ENCODE peak calls at places on chromosome 17, in ten cellular contexts. T, A, Y, G, Q, J, M, L, B and W are unnamed samples.

GRCh38 chr17:45814622-45815606 is 29.8 kb upstream of the SPPL2C start:
- DNase-seq in T (peak), A (no peak), Y (no peak), G (no peak), Q (no peak), J (no peak), M (no peak), L (no peak), B (no peak), W (no peak)

GRCh38 chr17:16486373-16487250 is 5.4 kb downstream of the LRRC75A start:
- DNase-seq in T (no peak), A (no peak), Y (no peak), G (peak), Q (peak), J (no peak), M (no peak), L (peak), B (no peak), W (peak)

GRCh38 chr17:27481327-27481726 is 25.1 kb downstream of the KSR1 start:
- DNase-seq in T (no peak), A (peak), Y (no peak), G (no peak), Q (no peak), J (no peak), M (no peak), L (no peak), B (no peak), W (no peak)

GRCh38 chr17:68860941-68861340 is 94.3 kb downstream of the ABCA8 start:
- DNase-seq in T (no peak), A (no peak), Y (no peak), G (no peak), Q (no peak), J (no peak), M (no peak), L (no peak), B (no peak), W (no peak)

GRCh38 chr17:3308603-3309002 is 10.4 kb upstream of the OR3A1 start:
- DNase-seq in T (no peak), A (no peak), Y (no peak), G (no peak), Q (no peak), J (no peak), M (no peak), L (no peak), B (no peak), W (no peak)

GRCh38 chr17:80474933-80475915 is 1.2 kb downstream of the NPTX1 start:
- DNase-seq in T (peak), A (peak), Y (peak), G (no peak), Q (no peak), J (no peak), M (peak), L (no peak), B (no peak), W (no peak)

GRCh38 chr17:77570565-77570898 is 388.0 kb upstream of the TNRC6C start:
- DNase-seq in T (no peak), A (no peak), Y (no peak), G (no peak), Q (no peak), J (no peak), M (no peak), L (no peak), B (no peak), W (no peak)

GRCh38 chr17:19237389-19238166 is 412 bp downstream of the EPN2 start:
- DNase-seq in T (peak), A (no peak), Y (peak), G (no peak), Q (no peak), J (no peak), M (peak), L (peak), B (no peak), W (peak)

GRCh38 chr17:58617563-58617962 is 74.3 kb downstream of the TEX14 start:
- DNase-seq in T (no peak), A (peak), Y (no peak), G (no peak), Q (no peak), J (no peak), M (peak), L (no peak), B (no peak), W (no peak)

GRCh38 chr17:49557204-49558024 is 18.3 kb upstream of the NXPH3 start:
- DNase-seq in T (peak), A (peak), Y (peak), G (peak), Q (peak), J (peak), M (peak), L (no peak), B (no peak), W (no peak)

GRCh38 chr17:50110591-50111349 is 15.6 kb downstream of the PDK2 start:
- DNase-seq in T (peak), A (no peak), Y (peak), G (no peak), Q (no peak), J (no peak), M (no peak), L (peak), B (no peak), W (no peak)

GRCh38 chr17:78020717-78021108 is 62.2 kb downstream of the TNRC6C start:
- DNase-seq in T (no peak), A (no peak), Y (no peak), G (no peak), Q (no peak), J (no peak), M (no peak), L (no peak), B (no peak), W (no peak)

GRCh38 chr17:60090412-60090811 is 11.7 kb upstream of the HEATR6 start:
- DNase-seq in T (no peak), A (no peak), Y (no peak), G (no peak), Q (no peak), J (no peak), M (no peak), L (no peak), B (no peak), W (no peak)

GRCh38 chr17:3588104-3588503 is 21.1 kb downstream of the TRPV1 start:
- DNase-seq in T (no peak), A (no peak), Y (no peak), G (no peak), Q (no peak), J (no peak), M (no peak), L (no peak), B (no peak), W (no peak)

GRCh38 chr17:30273373-30273772 is 18.4 kb downstream of the BLMH start:
- DNase-seq in T (no peak), A (no peak), Y (no peak), G (peak), Q (peak), J (no peak), M (no peak), L (no peak), B (no peak), W (no peak)

GRCh38 chr17:2693561-2694380 is 17.8 kb downstream of the CLUH start:
- DNase-seq in T (no peak), A (no peak), Y (peak), G (no peak), Q (no peak), J (no peak), M (peak), L (peak), B (no peak), W (peak)

GRCh38 chr17:35947156-35947585 is 3.7 kb upstream of the LYZL6 start:
- DNase-seq in T (peak), A (peak), Y (peak), G (peak), Q (peak), J (peak), M (peak), L (no peak), B (no peak), W (peak)

GRCh38 chr17:11241611-11242226 is 706 bp downstream of the SHISA6 start:
- DNase-seq in T (peak), A (no peak), Y (no peak), G (no peak), Q (no peak), J (no peak), M (no peak), L (no peak), B (no peak), W (peak)

GRCh38 chr17:35612924-35613521 is 25.9 kb downstream of the AP2B1 start:
- DNase-seq in T (peak), A (peak), Y (peak), G (peak), Q (peak), J (peak), M (peak), L (no peak), B (no peak), W (peak)

GRCh38 chr17:27525316-27525715 is 69.1 kb downstream of the KSR1 start:
- DNase-seq in T (no peak), A (no peak), Y (no peak), G (peak), Q (no peak), J (no peak), M (no peak), L (no peak), B (no peak), W (no peak)

GRCh38 chr17:61904094-61904710 is 23.6 kb downstream of the INTS2 start:
- DNase-seq in T (no peak), A (no peak), Y (no peak), G (no peak), Q (no peak), J (no peak), M (peak), L (no peak), B (no peak), W (peak)

GRCh38 chr17:19656336-19656735 is 7.8 kb downstream of the ALDH3A2 start:
- DNase-seq in T (no peak), A (no peak), Y (no peak), G (no peak), Q (no peak), J (no peak), M (no peak), L (no peak), B (no peak), W (no peak)

GRCh38 chr17:28242791-28243190 is 76.2 kb upstream of the TMEM97 start:
- DNase-seq in T (no peak), A (no peak), Y (no peak), G (no peak), Q (no peak), J (no peak), M (no peak), L (no peak), B (no peak), W (no peak)

GRCh38 chr17:40803617-40804082 is 3.9 kb upstream of the KRT28 start:
- DNase-seq in T (peak), A (peak), Y (peak), G (peak), Q (peak), J (peak), M (peak), L (peak), B (peak), W (peak)

GRCh38 chr17:42050360-42051012 is at the start of gene C17orf113:
- DNase-seq in T (peak), A (peak), Y (peak), G (no peak), Q (no peak), J (peak), M (peak), L (peak), B (no peak), W (peak)

GRCh38 chr17:29089601-29090044 is 46.7 kb downstream of the PIPOX start:
- DNase-seq in T (no peak), A (no peak), Y (no peak), G (no peak), Q (no peak), J (no peak), M (no peak), L (no peak), B (no peak), W (peak)

GRCh38 chr17:29640413-29640812 is 17.7 kb upstream of the CORO6 start:
- DNase-seq in T (no peak), A (no peak), Y (no peak), G (peak), Q (peak), J (no peak), M (no peak), L (no peak), B (peak), W (no peak)

GRCh38 chr17:14921936-14922335 is 343.2 kb downstream of the PMP22 start:
- DNase-seq in T (no peak), A (no peak), Y (no peak), G (no peak), Q (no peak), J (no peak), M (no peak), L (no peak), B (no peak), W (no peak)

GRCh38 chr17:44121206-44121605 is 2.2 kb downstream of the HDAC5 start:
- DNase-seq in T (peak), A (no peak), Y (no peak), G (no peak), Q (no peak), J (no peak), M (no peak), L (no peak), B (no peak), W (no peak)

GRCh38 chr17:29583324-29584248 is 5.9 kb downstream of the GIT1 start:
- DNase-seq in T (no peak), A (no peak), Y (no peak), G (no peak), Q (no peak), J (no peak), M (no peak), L (peak), B (no peak), W (no peak)

GRCh38 chr17:14755002-14755401 is 454.1 kb downstream of the HS3ST3B1 start:
- DNase-seq in T (no peak), A (peak), Y (no peak), G (peak), Q (peak), J (no peak), M (no peak), L (no peak), B (no peak), W (no peak)

GRCh38 chr17:81512984-81513668 is 527 bp upstream of the ACTG1 start:
- DNase-seq in T (peak), A (peak), Y (peak), G (no peak), Q (peak), J (peak), M (peak), L (peak), B (no peak), W (peak)

GRCh38 chr17:43662432-43663141 is 865 bp upstream of the MEOX1 start:
- DNase-seq in T (no peak), A (no peak), Y (no peak), G (no peak), Q (no peak), J (no peak), M (no peak), L (no peak), B (no peak), W (no peak)

GRCh38 chr17:49987681-49988441 is 7.2 kb downstream of the DLX3 start:
- DNase-seq in T (peak), A (peak), Y (no peak), G (no peak), Q (no peak), J (no peak), M (no peak), L (no peak), B (no peak), W (no peak)

GRCh38 chr17:57365420-57365819 is 109.1 kb downstream of the MSI2 start:
- DNase-seq in T (no peak), A (no peak), Y (no peak), G (no peak), Q (no peak), J (peak), M (no peak), L (no peak), B (no peak), W (no peak)

GRCh38 chr17:81553616-81554181 is 1.5 kb upstream of the FAAP100 start:
- DNase-seq in T (no peak), A (peak), Y (peak), G (peak), Q (peak), J (peak), M (no peak), L (peak), B (peak), W (peak)

DNA sequence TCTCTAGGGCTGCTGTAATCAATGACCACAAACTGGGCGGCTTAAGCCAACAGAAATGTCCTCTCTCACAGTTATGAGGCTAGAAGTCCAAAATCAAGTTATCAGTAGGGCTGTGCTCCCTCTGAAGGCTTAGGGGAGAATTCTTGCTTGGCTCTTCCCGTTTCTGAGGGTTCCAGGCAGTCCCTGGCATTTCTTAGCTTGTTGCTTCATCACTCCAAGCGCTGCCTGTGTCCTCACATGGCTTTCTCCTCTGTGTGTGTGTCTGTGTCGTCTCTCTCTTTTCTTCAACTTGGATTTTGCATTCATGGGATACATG is 13.7 kb upstream of the CDC42EP4 start:
- DNase-seq in T (no peak), A (peak), Y (no peak), G (peak), Q (peak), J (no peak), M (no peak), L (no peak), B (no peak), W (no peak)
- TF ChIP-seq CTCF in T (no peak), A (peak), Y (no peak), G (peak), Q (no peak), J (no peak), M (no peak), L (no peak), B (peak), W (no peak)

GRCh38 chr17:79023886-79024771 is at the start of gene C1QTNF1:
- DNase-seq in T (peak), A (peak), Y (peak), G (peak), Q (peak), J (no peak), M (peak), L (peak), B (no peak), W (peak)
- TF ChIP-seq CTCF in T (peak), A (no peak), Y (peak), G (peak), Q (peak), J (peak), M (peak), L (peak), B (peak), W (peak)

DNA sequence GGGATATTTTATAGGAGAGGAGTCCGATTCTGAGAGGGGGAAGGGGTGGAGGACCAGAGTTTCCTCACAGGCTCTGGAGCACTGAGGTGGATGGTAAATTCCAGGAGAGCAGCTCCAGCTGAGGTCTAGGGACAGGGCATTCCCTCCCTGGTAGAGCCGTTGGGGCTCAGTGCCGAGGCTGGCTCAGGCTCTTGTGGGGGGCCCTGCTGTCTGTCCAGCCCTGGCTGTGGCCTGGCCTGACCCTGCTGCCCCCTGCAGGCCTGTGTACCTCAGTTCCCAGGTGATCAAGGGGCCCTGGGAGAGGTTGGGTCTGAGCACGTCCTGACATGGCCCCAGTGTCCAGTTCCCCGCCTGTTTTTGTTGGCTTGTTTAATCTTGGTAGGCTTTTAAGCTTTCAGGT is 16.8 kb downstream of the ZNF750 start:
- DNase-seq in T (peak), A (no peak), Y (no peak), G (no peak), Q (no peak), J (peak), M (peak), L (peak), B (no peak), W (no peak)
- TF ChIP-seq CTCF in T (peak), A (peak), Y (no peak), G (peak), Q (no peak), J (peak), M (peak), L (no peak), B (no peak), W (no peak)

DNA sequence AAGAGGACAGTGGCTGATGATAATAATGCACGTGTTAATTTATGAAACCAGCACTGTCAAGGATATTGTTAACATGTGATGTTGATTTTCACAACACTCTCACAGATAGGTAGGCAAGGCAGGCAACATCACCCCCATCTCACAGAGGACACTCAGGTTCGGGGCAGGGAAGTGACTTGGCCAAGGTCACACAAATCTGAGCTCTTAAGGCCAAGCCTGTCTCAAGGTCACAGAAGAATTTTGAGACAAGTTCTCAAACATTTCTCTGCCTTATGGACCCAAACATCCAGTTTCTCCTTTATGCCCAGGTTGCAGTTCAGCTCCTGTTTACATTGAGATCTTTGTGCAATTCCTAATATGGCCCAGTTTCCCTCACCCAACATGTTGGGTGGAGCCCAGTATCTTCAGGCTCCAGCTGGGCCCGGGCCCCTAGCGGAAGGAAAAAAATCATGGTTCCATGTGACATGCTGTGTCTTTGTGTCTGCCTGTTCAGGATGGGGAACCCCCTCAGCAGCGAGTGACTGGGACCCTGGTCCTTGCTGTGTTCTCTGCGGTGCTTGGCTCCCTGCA is 1.3 kb downstream of the SLC2A4 start:
- DNase-seq in T (no peak), A (no peak), Y (no peak), G (peak), Q (no peak), J (peak), M (peak), L (no peak), B (no peak), W (no peak)
- TF ChIP-seq CTCF in T (no peak), A (no peak), Y (no peak), G (no peak), Q (no peak), J (peak), M (no peak), L (no peak), B (no peak), W (peak)

GRCh38 chr17:65093930-65094329 is 37.4 kb upstream of the GNA13 start:
- DNase-seq in T (no peak), A (no peak), Y (no peak), G (no peak), Q (no peak), J (no peak), M (no peak), L (no peak), B (no peak), W (no peak)
- TF ChIP-seq CTCF in T (peak), A (no peak), Y (peak), G (peak), Q (peak), J (peak), M (no peak), L (no peak), B (peak), W (no peak)

GRCh38 chr17:75077490-75078096 is 10.2 kb upstream of the SLC16A5 start:
- DNase-seq in T (no peak), A (no peak), Y (peak), G (peak), Q (no peak), J (no peak), M (peak), L (peak), B (no peak), W (peak)
- TF ChIP-seq CTCF in T (no peak), A (no peak), Y (no peak), G (peak), Q (no peak), J (no peak), M (peak), L (peak), B (peak), W (no peak)

DNA sequence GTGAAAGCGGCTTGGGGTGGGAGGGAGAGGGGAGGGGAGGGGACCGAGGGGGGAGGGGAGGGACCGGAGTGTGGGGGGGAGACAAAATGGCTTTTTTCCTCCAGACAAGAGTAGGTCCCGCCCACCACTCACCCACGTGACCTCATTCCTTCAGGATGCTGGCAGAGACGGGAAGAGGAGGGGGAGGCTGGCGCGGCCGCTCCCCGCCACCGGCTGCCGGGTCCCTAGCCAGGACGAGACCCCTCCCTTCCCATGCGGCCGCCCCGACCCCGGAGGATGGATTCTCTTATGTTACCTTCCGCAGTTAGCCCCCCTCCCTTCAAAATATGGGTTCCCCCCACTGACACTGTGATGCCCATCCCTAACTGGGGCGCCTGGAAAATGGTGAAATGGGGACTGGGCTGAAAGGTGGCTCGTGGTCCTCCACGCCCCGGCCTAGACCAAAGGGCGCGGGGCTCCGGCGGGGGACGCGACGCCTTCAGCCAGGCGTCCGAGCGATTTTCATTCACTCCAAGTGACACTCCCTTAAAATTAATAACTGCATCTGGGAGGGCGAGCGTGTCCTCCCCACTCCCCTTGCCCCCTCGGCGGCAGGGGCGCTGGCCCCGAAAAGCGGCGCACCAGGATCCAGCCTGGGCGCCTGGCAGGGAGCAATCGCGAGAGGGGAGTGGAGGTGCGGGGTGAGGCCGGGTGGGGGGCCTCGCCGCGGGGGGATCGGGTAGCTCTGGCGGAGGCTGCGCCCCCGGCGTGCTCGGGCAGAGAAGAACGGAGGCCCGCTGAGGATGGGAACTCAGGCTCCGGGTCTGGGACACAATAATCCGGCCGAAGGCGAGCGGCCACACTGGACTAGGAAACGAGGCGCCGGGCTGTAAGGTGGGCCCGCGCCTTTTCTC is at the start of gene PCGF2:
- DNase-seq in T (peak), A (no peak), Y (peak), G (peak), Q (peak), J (peak), M (no peak), L (peak), B (peak), W (peak)
- TF ChIP-seq CTCF in T (no peak), A (no peak), Y (no peak), G (no peak), Q (no peak), J (no peak), M (no peak), L (no peak), B (no peak), W (no peak)